ENCODE peak calls at places on chromosomes 4 and X, in five cellular contexts. F is tibial artery; Q is OCI-LY7; V is naive thymus-derived CD4-positive, alpha-beta T cell; A is astrocyte. X is an unnamed sample. For H3K4me1, the result is how much of the 10 kb centered on the place peaks cover.

GRCh38 chrX:30228526-30228925 is 1.9 kb upstream of the MAGEB3 start:
- DNase-seq in V (no peak), Q (no peak), F (no peak), A (no peak), X (no peak)

GRCh38 chr4:15479089-15479912 is 9.6 kb downstream of the CC2D2A start:
- DNase-seq in A (peak), Q (peak), V (no peak), F (peak), X (no peak)

GRCh38 chrX:63506320-63506719 is 155.2 kb upstream of the SPIN4 start:
- DNase-seq in Q (peak), V (no peak), F (no peak), A (peak), X (no peak)

GRCh38 chrX:57573754-57574153 is 18.1 kb upstream of the ZXDB start:
- DNase-seq in V (no peak), A (no peak), F (no peak), Q (peak), X (no peak)

GRCh38 chr4:185919107-185919506 is 107.1 kb upstream of the SORBS2 start:
- DNase-seq in A (no peak), V (no peak), Q (no peak), F (no peak), X (no peak)

GRCh38 chrX:119790977-119791436 is 423 bp downstream of the RPL39 start:
- DNase-seq in A (peak), F (peak), V (no peak), Q (peak), X (no peak)

GRCh38 chrX:69015564-69016218 is 149.6 kb downstream of the PJA1 start:
- DNase-seq in A (no peak), Q (no peak), F (no peak), V (no peak), X (peak)

GRCh38 chrX:147875866-147876596 is 35.7 kb upstream of the FMR1 start:
- DNase-seq in F (no peak), A (no peak), Q (no peak), V (no peak), X (no peak)

GRCh38 chr4:162461952-162462351 is 298.2 kb upstream of the FSTL5 start:
- DNase-seq in F (no peak), A (no peak), Q (no peak), V (no peak), X (no peak)

GRCh38 chrX:66000628-66001275 is 39.1 kb downstream of the VSIG4 start:
- DNase-seq in Q (no peak), A (no peak), V (no peak), F (no peak), X (no peak)
- H3K4me1 ChIP-seq in Q (under half), A (under half), V (under half), F (under half), X (under half)

DNA sequence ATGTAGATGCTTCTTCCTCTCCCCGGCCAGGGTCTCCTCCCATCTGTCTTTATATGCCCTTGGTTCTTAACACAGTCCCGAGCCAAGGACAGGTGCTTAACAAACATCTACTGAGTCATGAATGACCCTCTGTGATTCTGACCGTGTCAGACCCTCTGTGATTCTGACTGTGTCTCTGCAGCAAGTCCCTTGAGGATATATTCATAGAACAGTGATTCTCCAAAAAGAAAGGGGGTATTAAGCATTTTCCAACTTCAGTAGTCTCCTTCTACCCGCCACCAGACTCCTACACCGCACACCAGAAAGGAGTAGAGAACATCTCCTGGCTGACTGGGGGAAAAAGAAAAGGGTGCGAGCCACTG is 13.6 kb downstream of the ACSL1 start:
- DNase-seq in F (no peak), A (no peak), Q (no peak), V (no peak), X (no peak)
- H3K4me1 ChIP-seq in F (under half), A (under half), Q (under half), V (under half), X (under half)

DNA sequence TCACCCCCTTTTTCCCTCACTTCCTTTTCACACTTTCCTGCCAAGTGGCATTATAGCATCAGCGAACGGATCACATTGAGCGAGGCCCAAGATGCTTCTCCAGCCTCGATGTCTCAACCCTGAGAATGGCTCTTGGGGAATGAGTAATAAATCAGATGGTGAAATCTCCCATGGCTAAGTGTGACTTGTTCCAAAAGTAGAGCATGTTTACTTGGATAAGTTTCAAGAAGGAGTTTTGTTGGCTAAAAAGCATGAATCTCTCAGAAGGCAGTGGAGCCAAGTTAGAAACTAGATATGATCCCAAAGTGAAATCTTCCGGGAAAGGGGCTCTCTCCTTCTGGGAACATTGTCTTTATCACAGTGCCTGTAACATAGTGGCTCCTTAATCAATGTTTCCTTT is 316.3 kb downstream of the CAMK2D start:
- DNase-seq in V (no peak), A (peak), F (peak), Q (no peak), X (no peak)
- H3K4me1 ChIP-seq in V (under half), A (under half), F (half or more), Q (under half), X (under half)

GRCh38 chrX:37812110-37812509 is 32.3 kb downstream of the CYBB start:
- DNase-seq in V (no peak), Q (no peak), F (no peak), A (no peak), X (no peak)
- H3K4me1 ChIP-seq in V (under half), Q (half or more), F (under half), A (under half), X (under half)

GRCh38 chrX:133966199-133966598 is 19.2 kb downstream of the GPC3 start:
- DNase-seq in F (no peak), V (no peak), A (no peak), Q (no peak), X (no peak)
- H3K4me1 ChIP-seq in F (under half), V (under half), A (under half), Q (under half), X (under half)

GRCh38 chr4:145178740-145179139 is 1.6 kb downstream of the OTUD4 start:
- DNase-seq in V (no peak), Q (peak), F (no peak), A (peak), X (no peak)
- H3K4me1 ChIP-seq in V (under half), Q (under half), F (under half), A (under half), X (under half)

GRCh38 chrX:153724252-153725038 is at the start of the genes ABCD1 and BCAP31:
- DNase-seq in F (peak), V (peak), Q (peak), A (peak), X (peak)
- H3K4me1 ChIP-seq in F (half or more), V (under half), Q (half or more), A (under half), X (half or more)